ENCODE peak calls at places on chromosomes 2 and 18, in ten cellular contexts. One of them, this sample, is unnamed.

GRCh38 chr2:239114616-239115265 is 266.9 kb downstream of the TWIST2 start:
- DNase-seq in right cardiac atrium: peak
- DNase-seq in coronary artery: no peak
- DNase-seq in HCT116: no peak
- DNase-seq in lung: no peak
- DNase-seq in psoas muscle: no peak
- DNase-seq in transverse colon: no peak
- DNase-seq in lower lobe of right lung: no peak
- DNase-seq in MM.1S: no peak
- DNase-seq in A673: peak
- DNase-seq in this sample: no peak

GRCh38 chr2:105738658-105739051 is 6.1 kb upstream of the NCK2 start:
- DNase-seq in right cardiac atrium: no peak
- DNase-seq in coronary artery: no peak
- DNase-seq in HCT116: no peak
- DNase-seq in lung: no peak
- DNase-seq in psoas muscle: no peak
- DNase-seq in transverse colon: no peak
- DNase-seq in lower lobe of right lung: no peak
- DNase-seq in MM.1S: no peak
- DNase-seq in A673: no peak
- DNase-seq in this sample: no peak

GRCh38 chr18:28183418-28184078 is 6.6 kb upstream of the CDH2 start:
- DNase-seq in right cardiac atrium: no peak
- DNase-seq in coronary artery: no peak
- DNase-seq in HCT116: no peak
- DNase-seq in lung: no peak
- DNase-seq in psoas muscle: no peak
- DNase-seq in transverse colon: no peak
- DNase-seq in lower lobe of right lung: no peak
- DNase-seq in MM.1S: no peak
- DNase-seq in A673: no peak
- DNase-seq in this sample: no peak

GRCh38 chr2:28137221-28137620 is 246.7 kb downstream of the BABAM2 start:
- DNase-seq in right cardiac atrium: no peak
- DNase-seq in coronary artery: no peak
- DNase-seq in HCT116: no peak
- DNase-seq in lung: no peak
- DNase-seq in psoas muscle: no peak
- DNase-seq in transverse colon: no peak
- DNase-seq in lower lobe of right lung: no peak
- DNase-seq in MM.1S: no peak
- DNase-seq in A673: peak
- DNase-seq in this sample: peak

GRCh38 chr2:9149726-9150567 is 56.7 kb upstream of the ASAP2 start:
- DNase-seq in right cardiac atrium: no peak
- DNase-seq in coronary artery: no peak
- DNase-seq in HCT116: no peak
- DNase-seq in lung: no peak
- DNase-seq in psoas muscle: no peak
- DNase-seq in transverse colon: no peak
- DNase-seq in lower lobe of right lung: no peak
- DNase-seq in MM.1S: no peak
- DNase-seq in A673: no peak
- DNase-seq in this sample: no peak

GRCh38 chr2:212495076-212495475 is 43.5 kb downstream of the ERBB4 start:
- DNase-seq in right cardiac atrium: no peak
- DNase-seq in coronary artery: no peak
- DNase-seq in HCT116: no peak
- DNase-seq in lung: no peak
- DNase-seq in psoas muscle: no peak
- DNase-seq in transverse colon: no peak
- DNase-seq in lower lobe of right lung: no peak
- DNase-seq in MM.1S: no peak
- DNase-seq in A673: no peak
- DNase-seq in this sample: no peak

GRCh38 chr2:111184725-111185495 is 64.2 kb downstream of the BCL2L11 start:
- DNase-seq in right cardiac atrium: no peak
- DNase-seq in coronary artery: no peak
- DNase-seq in HCT116: no peak
- DNase-seq in lung: peak
- DNase-seq in psoas muscle: no peak
- DNase-seq in transverse colon: no peak
- DNase-seq in lower lobe of right lung: no peak
- DNase-seq in MM.1S: no peak
- DNase-seq in A673: no peak
- DNase-seq in this sample: peak

GRCh38 chr2:237254369-237254861 is 159.5 kb downstream of the COL6A3 start:
- DNase-seq in right cardiac atrium: no peak
- DNase-seq in coronary artery: no peak
- DNase-seq in HCT116: no peak
- DNase-seq in lung: no peak
- DNase-seq in psoas muscle: no peak
- DNase-seq in transverse colon: no peak
- DNase-seq in lower lobe of right lung: no peak
- DNase-seq in MM.1S: no peak
- DNase-seq in A673: no peak
- DNase-seq in this sample: no peak

GRCh38 chr2:95281786-95282185 is 7.5 kb downstream of the PROM2 start:
- DNase-seq in right cardiac atrium: peak
- DNase-seq in coronary artery: no peak
- DNase-seq in HCT116: no peak
- DNase-seq in lung: no peak
- DNase-seq in psoas muscle: no peak
- DNase-seq in transverse colon: no peak
- DNase-seq in lower lobe of right lung: no peak
- DNase-seq in MM.1S: no peak
- DNase-seq in A673: no peak
- DNase-seq in this sample: no peak

GRCh38 chr2:113201496-113202304 is 27.9 kb downstream of the PSD4 start:
- DNase-seq in right cardiac atrium: no peak
- DNase-seq in coronary artery: no peak
- DNase-seq in HCT116: no peak
- DNase-seq in lung: no peak
- DNase-seq in psoas muscle: no peak
- DNase-seq in transverse colon: no peak
- DNase-seq in lower lobe of right lung: no peak
- DNase-seq in MM.1S: no peak
- DNase-seq in A673: no peak
- DNase-seq in this sample: no peak

GRCh38 chr18:11323359-11323819 is 174.0 kb upstream of the PIEZO2 start:
- DNase-seq in right cardiac atrium: peak
- DNase-seq in coronary artery: no peak
- DNase-seq in HCT116: no peak
- DNase-seq in lung: no peak
- DNase-seq in psoas muscle: no peak
- DNase-seq in transverse colon: no peak
- DNase-seq in lower lobe of right lung: no peak
- DNase-seq in MM.1S: no peak
- DNase-seq in A673: peak
- DNase-seq in this sample: no peak

GRCh38 chr2:43226955-43227829 is 786 bp upstream of the ZFP36L2 start:
- DNase-seq in right cardiac atrium: peak
- DNase-seq in coronary artery: peak
- DNase-seq in HCT116: peak
- DNase-seq in lung: peak
- DNase-seq in psoas muscle: peak
- DNase-seq in transverse colon: peak
- DNase-seq in lower lobe of right lung: peak
- DNase-seq in MM.1S: peak
- DNase-seq in A673: peak
- DNase-seq in this sample: peak

DNA sequence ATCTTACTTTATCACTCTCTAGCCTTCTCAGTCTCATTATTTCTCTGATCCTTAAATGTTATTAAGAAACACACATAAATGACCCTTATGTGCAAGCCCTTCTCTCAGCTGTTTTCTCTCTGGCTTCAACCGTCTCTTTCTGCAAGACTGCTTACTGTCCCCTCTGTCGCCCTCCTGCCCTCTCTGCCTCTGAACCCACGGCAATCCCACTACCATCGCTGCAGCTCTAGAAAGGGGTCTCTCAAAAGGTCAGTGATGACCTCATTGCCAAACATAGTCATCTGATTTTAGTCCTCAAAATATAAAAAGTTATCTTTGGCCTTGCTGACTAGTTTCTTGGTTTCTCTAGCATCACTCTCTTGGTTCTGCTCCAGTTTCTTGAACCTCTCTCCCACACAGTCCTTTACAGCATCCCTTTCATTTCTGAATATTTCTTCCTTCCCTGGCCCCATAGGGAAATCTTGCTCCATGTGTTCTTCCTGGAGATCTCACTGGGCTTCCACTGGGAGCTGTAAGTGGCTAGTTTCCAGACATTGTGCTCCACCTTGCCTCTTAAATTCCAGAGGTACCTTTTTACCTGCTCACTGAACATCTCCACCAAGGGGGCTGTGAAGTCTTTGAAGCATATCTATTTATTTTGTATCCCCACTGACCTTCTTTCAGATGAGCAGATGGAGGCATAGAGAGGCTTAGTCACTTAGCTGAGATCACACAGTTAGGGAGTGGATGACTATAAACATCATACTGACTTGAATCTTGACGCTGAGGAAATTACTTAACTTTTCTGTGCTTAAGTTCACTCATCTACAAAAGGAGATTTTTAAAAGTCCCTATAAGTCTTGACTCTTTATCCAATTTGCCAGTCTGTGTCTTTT is 96.1 kb downstream of the PDE1A start:
- DNase-seq in right cardiac atrium: no peak
- DNase-seq in coronary artery: no peak
- DNase-seq in HCT116: no peak
- DNase-seq in lung: no peak
- DNase-seq in psoas muscle: no peak
- DNase-seq in transverse colon: no peak
- DNase-seq in lower lobe of right lung: no peak
- DNase-seq in MM.1S: no peak
- DNase-seq in A673: no peak
- DNase-seq in this sample: no peak
- H3K27ac ChIP-seq in right cardiac atrium: no peak
- H3K27ac ChIP-seq in coronary artery: peak
- H3K27ac ChIP-seq in HCT116: no peak
- H3K27ac ChIP-seq in lung: peak
- H3K27ac ChIP-seq in psoas muscle: no peak
- H3K27ac ChIP-seq in transverse colon: no peak
- H3K27ac ChIP-seq in lower lobe of right lung: no peak
- H3K27ac ChIP-seq in MM.1S: no peak
- H3K27ac ChIP-seq in A673: no peak
- H3K27ac ChIP-seq in this sample: no peak

DNA sequence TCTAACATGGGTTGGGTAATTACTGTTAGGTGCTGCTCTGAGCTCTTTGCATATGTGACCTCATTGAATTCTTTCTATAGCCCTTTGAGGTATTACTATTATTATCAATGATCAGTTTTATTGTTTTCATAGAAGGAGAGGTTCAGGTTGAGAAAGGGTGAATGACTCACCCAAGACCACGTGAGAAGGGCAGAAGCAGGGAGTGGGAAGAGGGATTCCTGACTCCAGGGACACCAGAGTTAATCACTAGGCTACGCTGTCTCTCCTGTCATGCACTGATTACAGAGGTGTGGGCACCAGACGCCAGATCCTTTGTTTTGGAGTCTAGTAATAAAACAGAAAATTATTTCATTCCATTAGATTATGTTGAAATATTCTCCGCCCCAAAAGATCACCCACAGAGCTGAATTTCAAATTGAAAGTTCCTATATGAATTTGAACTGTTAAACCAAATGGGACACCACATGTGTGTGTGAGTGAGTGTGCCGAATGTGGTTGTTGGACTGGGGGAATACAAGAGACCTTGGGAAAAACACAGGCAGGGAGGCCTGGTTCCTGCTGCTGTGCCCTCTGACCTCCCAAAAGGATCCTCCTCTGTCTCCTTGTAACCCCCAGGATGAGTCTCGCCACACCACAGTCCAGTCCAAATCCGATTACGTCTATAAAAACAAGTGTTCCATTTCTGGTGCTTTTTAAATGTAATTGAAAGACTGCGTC is 215.4 kb downstream of the ZNF521 start:
- DNase-seq in right cardiac atrium: no peak
- DNase-seq in coronary artery: no peak
- DNase-seq in HCT116: no peak
- DNase-seq in lung: no peak
- DNase-seq in psoas muscle: no peak
- DNase-seq in transverse colon: no peak
- DNase-seq in lower lobe of right lung: no peak
- DNase-seq in MM.1S: no peak
- DNase-seq in A673: no peak
- DNase-seq in this sample: no peak
- H3K27ac ChIP-seq in right cardiac atrium: peak
- H3K27ac ChIP-seq in coronary artery: peak
- H3K27ac ChIP-seq in HCT116: no peak
- H3K27ac ChIP-seq in lung: peak
- H3K27ac ChIP-seq in psoas muscle: no peak
- H3K27ac ChIP-seq in transverse colon: no peak
- H3K27ac ChIP-seq in lower lobe of right lung: no peak
- H3K27ac ChIP-seq in MM.1S: no peak
- H3K27ac ChIP-seq in A673: no peak
- H3K27ac ChIP-seq in this sample: no peak

DNA sequence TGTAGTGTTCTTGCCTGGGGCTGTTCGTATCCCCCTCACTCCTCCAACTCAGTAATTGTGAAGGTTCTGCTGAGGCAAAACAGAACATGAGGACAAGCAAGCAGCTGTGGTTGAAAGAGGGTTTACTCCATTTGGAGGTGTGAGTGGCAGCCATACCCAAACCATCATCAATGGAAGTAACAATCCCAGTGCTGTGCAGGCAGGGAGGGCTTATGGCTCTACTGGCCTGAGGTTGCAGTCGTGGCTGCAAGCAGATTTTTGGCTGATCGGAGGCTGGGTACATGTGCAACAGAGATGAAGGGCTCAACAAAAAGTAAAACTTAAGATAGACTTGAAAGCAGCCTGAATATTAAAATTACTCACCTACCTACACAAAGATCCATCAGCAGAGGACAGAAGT is 13.2 kb downstream of the SRSF7 start:
- DNase-seq in right cardiac atrium: no peak
- DNase-seq in coronary artery: no peak
- DNase-seq in HCT116: no peak
- DNase-seq in lung: no peak
- DNase-seq in psoas muscle: no peak
- DNase-seq in transverse colon: no peak
- DNase-seq in lower lobe of right lung: no peak
- DNase-seq in MM.1S: no peak
- DNase-seq in A673: no peak
- DNase-seq in this sample: no peak
- H3K27ac ChIP-seq in right cardiac atrium: no peak
- H3K27ac ChIP-seq in coronary artery: peak
- H3K27ac ChIP-seq in HCT116: no peak
- H3K27ac ChIP-seq in lung: no peak
- H3K27ac ChIP-seq in psoas muscle: no peak
- H3K27ac ChIP-seq in transverse colon: peak
- H3K27ac ChIP-seq in lower lobe of right lung: peak
- H3K27ac ChIP-seq in MM.1S: no peak
- H3K27ac ChIP-seq in A673: peak
- H3K27ac ChIP-seq in this sample: peak

DNA sequence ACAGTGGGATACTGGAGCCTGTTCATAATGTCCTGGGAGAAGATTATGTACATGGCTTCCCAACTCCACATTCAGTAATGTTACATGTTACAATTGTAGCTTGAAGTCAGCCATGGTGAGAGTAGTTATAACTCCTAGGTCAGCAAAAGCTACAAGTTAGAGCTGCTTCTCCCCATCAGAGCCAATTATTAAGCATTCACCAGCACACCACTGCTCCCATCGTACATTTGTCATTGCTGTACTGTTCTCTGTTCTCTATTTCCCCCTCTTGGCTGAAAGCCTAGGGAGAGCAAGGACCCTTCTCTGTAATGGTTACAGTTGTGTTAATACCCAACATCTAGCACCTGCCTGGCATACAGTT is 5.3 kb upstream of the TLK1 start:
- DNase-seq in right cardiac atrium: no peak
- DNase-seq in coronary artery: no peak
- DNase-seq in HCT116: no peak
- DNase-seq in lung: no peak
- DNase-seq in psoas muscle: no peak
- DNase-seq in transverse colon: no peak
- DNase-seq in lower lobe of right lung: no peak
- DNase-seq in MM.1S: no peak
- DNase-seq in A673: no peak
- DNase-seq in this sample: no peak
- H3K27ac ChIP-seq in right cardiac atrium: no peak
- H3K27ac ChIP-seq in coronary artery: no peak
- H3K27ac ChIP-seq in HCT116: no peak
- H3K27ac ChIP-seq in lung: no peak
- H3K27ac ChIP-seq in psoas muscle: no peak
- H3K27ac ChIP-seq in transverse colon: no peak
- H3K27ac ChIP-seq in lower lobe of right lung: no peak
- H3K27ac ChIP-seq in MM.1S: no peak
- H3K27ac ChIP-seq in A673: no peak
- H3K27ac ChIP-seq in this sample: no peak